ENCODE peak calls at places on chromosome 18, in four cellular contexts. One of them, this sample, is unnamed. For H3K4me1, the result is how much of the 10 kb centered on the place peaks cover.

GRCh38 chr18:59915606-59916005 is 15.8 kb downstream of the PMAIP1 start:
- DNase-seq in H9: no peak
- DNase-seq in psoas muscle: no peak
- DNase-seq in body of pancreas: no peak
- DNase-seq in this sample: no peak

GRCh38 chr18:79713341-79713740 is 33.7 kb downstream of the CTDP1 start:
- DNase-seq in H9: no peak
- DNase-seq in psoas muscle: no peak
- DNase-seq in body of pancreas: no peak
- DNase-seq in this sample: no peak

GRCh38 chr18:63394954-63395353 is 27.3 kb downstream of the VPS4B start:
- DNase-seq in H9: no peak
- DNase-seq in psoas muscle: no peak
- DNase-seq in body of pancreas: no peak
- DNase-seq in this sample: no peak

GRCh38 chr18:66599190-66599589 is 4.7 kb downstream of the CDH19 start:
- DNase-seq in H9: no peak
- DNase-seq in psoas muscle: no peak
- DNase-seq in body of pancreas: no peak
- DNase-seq in this sample: no peak

GRCh38 chr18:49081511-49082146 is 130.9 kb upstream of the SMAD7 start:
- DNase-seq in H9: no peak
- DNase-seq in psoas muscle: no peak
- DNase-seq in body of pancreas: no peak
- DNase-seq in this sample: no peak

GRCh38 chr18:29188760-29189159 is 1011.8 kb upstream of the CDH2 start:
- DNase-seq in H9: no peak
- DNase-seq in psoas muscle: no peak
- DNase-seq in body of pancreas: no peak
- DNase-seq in this sample: no peak

GRCh38 chr18:7677001-7677400 is 109.9 kb downstream of the PTPRM start:
- DNase-seq in H9: no peak
- DNase-seq in psoas muscle: no peak
- DNase-seq in body of pancreas: no peak
- DNase-seq in this sample: no peak

GRCh38 chr18:51724790-51725721 is 527.6 kb upstream of the MEX3C start:
- DNase-seq in H9: no peak
- DNase-seq in psoas muscle: no peak
- DNase-seq in body of pancreas: no peak
- DNase-seq in this sample: no peak

GRCh38 chr18:22311301-22311700 is 106.4 kb downstream of the CTAGE1 start:
- DNase-seq in H9: no peak
- DNase-seq in psoas muscle: no peak
- DNase-seq in body of pancreas: no peak
- DNase-seq in this sample: no peak

GRCh38 chr18:48656582-48656981 is 117.8 kb downstream of the CTIF start:
- DNase-seq in H9: no peak
- DNase-seq in psoas muscle: no peak
- DNase-seq in body of pancreas: no peak
- DNase-seq in this sample: no peak

GRCh38 chr18:64165906-64166305 is 17.0 kb upstream of the LINC00305 start:
- DNase-seq in H9: no peak
- DNase-seq in psoas muscle: no peak
- DNase-seq in body of pancreas: no peak
- DNase-seq in this sample: no peak

GRCh38 chr18:55420665-55420964 is 167.4 kb downstream of the TCF4 start:
- DNase-seq in H9: no peak
- DNase-seq in psoas muscle: no peak
- DNase-seq in body of pancreas: no peak
- DNase-seq in this sample: no peak
- H3K27ac ChIP-seq in H9: peak
- H3K27ac ChIP-seq in psoas muscle: peak
- H3K27ac ChIP-seq in body of pancreas: peak
- H3K27ac ChIP-seq in this sample: no peak

DNA sequence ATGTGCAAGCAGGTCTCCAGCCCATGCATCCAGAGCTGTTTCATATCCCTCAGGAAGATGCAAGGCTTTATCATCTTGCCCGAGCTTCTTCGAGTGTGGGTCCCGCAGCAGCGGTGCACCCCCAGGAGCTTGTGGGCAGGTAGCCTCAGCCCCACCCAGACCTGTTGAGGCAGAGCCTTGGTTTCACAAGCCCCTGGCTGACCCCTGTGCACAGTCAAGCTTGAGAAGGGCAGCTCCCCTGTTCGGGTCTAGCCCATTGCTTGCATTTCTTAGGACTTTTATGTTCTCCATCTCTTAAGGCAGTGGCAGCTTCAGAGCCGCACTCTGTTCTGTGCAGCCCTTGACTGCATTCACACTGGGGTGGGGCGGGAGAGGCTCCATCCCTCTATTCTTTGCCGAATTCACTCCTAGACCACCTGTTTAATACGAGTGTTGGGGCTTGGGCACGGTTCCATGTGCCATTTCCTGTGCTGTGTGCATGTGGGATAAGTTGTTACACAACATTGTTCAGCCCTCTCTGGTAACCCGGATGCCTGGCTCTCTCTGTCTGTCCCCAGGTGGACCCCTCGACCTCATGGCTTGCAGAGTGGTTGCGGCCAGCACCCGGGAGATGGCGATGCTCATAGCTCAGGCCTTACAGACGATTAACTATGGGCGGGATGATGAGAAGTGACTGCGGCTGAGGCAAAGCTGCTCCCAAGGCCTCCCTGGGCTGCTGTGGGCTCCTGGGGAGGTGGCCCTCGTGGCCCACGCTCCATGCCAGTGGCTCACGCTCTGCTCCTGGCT is 48.7 kb downstream of the IMPA2 start:
- DNase-seq in H9: no peak
- DNase-seq in psoas muscle: no peak
- DNase-seq in body of pancreas: no peak
- DNase-seq in this sample: no peak
- H3K4me1 ChIP-seq in H9: under half
- H3K4me1 ChIP-seq in psoas muscle: under half
- H3K4me1 ChIP-seq in body of pancreas: under half
- H3K4me1 ChIP-seq in this sample: under half

GRCh38 chr18:75219684-75220083 is 9.1 kb downstream of the TSHZ1 start:
- DNase-seq in H9: no peak
- DNase-seq in psoas muscle: no peak
- DNase-seq in body of pancreas: no peak
- DNase-seq in this sample: no peak
- H3K27ac ChIP-seq in H9: no peak
- H3K27ac ChIP-seq in psoas muscle: no peak
- H3K27ac ChIP-seq in body of pancreas: peak
- H3K27ac ChIP-seq in this sample: no peak

GRCh38 chr18:55349685-55350084 is 238.3 kb downstream of the TCF4 start:
- DNase-seq in H9: no peak
- DNase-seq in psoas muscle: no peak
- DNase-seq in body of pancreas: no peak
- DNase-seq in this sample: no peak

GRCh38 chr18:55351980-55352714 is 235.8 kb downstream of the TCF4 start:
- DNase-seq in H9: no peak
- DNase-seq in psoas muscle: no peak
- DNase-seq in body of pancreas: no peak
- DNase-seq in this sample: no peak

GRCh38 chr18:55353391-55353790 is 234.6 kb downstream of the TCF4 start:
- DNase-seq in H9: no peak
- DNase-seq in psoas muscle: no peak
- DNase-seq in body of pancreas: no peak
- DNase-seq in this sample: no peak

GRCh38 chr18:55353806-55354205 is 234.2 kb downstream of the TCF4 start:
- DNase-seq in H9: no peak
- DNase-seq in psoas muscle: no peak
- DNase-seq in body of pancreas: no peak
- DNase-seq in this sample: no peak

GRCh38 chr18:55351220-55351619 is 236.8 kb downstream of the TCF4 start:
- DNase-seq in H9: no peak
- DNase-seq in psoas muscle: no peak
- DNase-seq in body of pancreas: no peak
- DNase-seq in this sample: no peak
- H3K4me1 ChIP-seq in H9: under half
- H3K4me1 ChIP-seq in psoas muscle: under half
- H3K4me1 ChIP-seq in body of pancreas: under half
- H3K4me1 ChIP-seq in this sample: under half